ENCODE peak calls at places on chromosomes 4 and X, in ten cellular contexts. One of them, this sample, is unnamed.

GRCh38 chr4:132276185-132276584 is 872.9 kb upstream of the PCDH10 start:
- DNase-seq in T-helper 17 cell: no peak
- DNase-seq in A172: no peak
- DNase-seq in AG08396: no peak
- DNase-seq in myocyte: no peak
- DNase-seq in fibroblast of the conjunctiva: no peak
- DNase-seq in psoas muscle: no peak
- DNase-seq in activated CD4-positive, alpha-beta T cell treated with anti-CD3 and anti-CD28 coated beads, Interleukin-2, amount 50 U/mL, for 1 hour: no peak
- DNase-seq in HL-60: no peak
- DNase-seq in KBM-7: no peak
- DNase-seq in this sample: no peak

GRCh38 chr4:117466388-117466787 is 381.0 kb upstream of the TRAM1L1 start:
- DNase-seq in T-helper 17 cell: no peak
- DNase-seq in A172: no peak
- DNase-seq in AG08396: no peak
- DNase-seq in myocyte: no peak
- DNase-seq in fibroblast of the conjunctiva: no peak
- DNase-seq in psoas muscle: no peak
- DNase-seq in activated CD4-positive, alpha-beta T cell treated with anti-CD3 and anti-CD28 coated beads, Interleukin-2, amount 50 U/mL, for 1 hour: no peak
- DNase-seq in HL-60: no peak
- DNase-seq in KBM-7: no peak
- DNase-seq in this sample: no peak

GRCh38 chrX:107731831-107732502 is 43.6 kb downstream of the TSC22D3 start:
- DNase-seq in T-helper 17 cell: no peak
- DNase-seq in A172: peak
- DNase-seq in AG08396: peak
- DNase-seq in myocyte: peak
- DNase-seq in fibroblast of the conjunctiva: peak
- DNase-seq in psoas muscle: peak
- DNase-seq in activated CD4-positive, alpha-beta T cell treated with anti-CD3 and anti-CD28 coated beads, Interleukin-2, amount 50 U/mL, for 1 hour: no peak
- DNase-seq in HL-60: no peak
- DNase-seq in KBM-7: peak
- DNase-seq in this sample: peak

GRCh38 chrX:101619336-101619735 is 1.5 kb upstream of the ARMCX6 start:
- DNase-seq in T-helper 17 cell: no peak
- DNase-seq in A172: no peak
- DNase-seq in AG08396: no peak
- DNase-seq in myocyte: peak
- DNase-seq in fibroblast of the conjunctiva: no peak
- DNase-seq in psoas muscle: no peak
- DNase-seq in activated CD4-positive, alpha-beta T cell treated with anti-CD3 and anti-CD28 coated beads, Interleukin-2, amount 50 U/mL, for 1 hour: no peak
- DNase-seq in HL-60: no peak
- DNase-seq in KBM-7: peak
- DNase-seq in this sample: no peak

GRCh38 chrX:12886545-12886944 is 19.7 kb downstream of the TLR7 start:
- DNase-seq in T-helper 17 cell: no peak
- DNase-seq in A172: no peak
- DNase-seq in AG08396: no peak
- DNase-seq in myocyte: no peak
- DNase-seq in fibroblast of the conjunctiva: no peak
- DNase-seq in psoas muscle: no peak
- DNase-seq in activated CD4-positive, alpha-beta T cell treated with anti-CD3 and anti-CD28 coated beads, Interleukin-2, amount 50 U/mL, for 1 hour: no peak
- DNase-seq in HL-60: no peak
- DNase-seq in KBM-7: no peak
- DNase-seq in this sample: no peak

GRCh38 chr4:73599182-73599581 is 21.1 kb downstream of the RASSF6 start:
- DNase-seq in T-helper 17 cell: no peak
- DNase-seq in A172: peak
- DNase-seq in AG08396: peak
- DNase-seq in myocyte: peak
- DNase-seq in fibroblast of the conjunctiva: no peak
- DNase-seq in psoas muscle: no peak
- DNase-seq in activated CD4-positive, alpha-beta T cell treated with anti-CD3 and anti-CD28 coated beads, Interleukin-2, amount 50 U/mL, for 1 hour: no peak
- DNase-seq in HL-60: no peak
- DNase-seq in KBM-7: no peak
- DNase-seq in this sample: no peak

GRCh38 chrX:153520286-153520917 is 3.0 kb downstream of the ATP2B3 start:
- DNase-seq in T-helper 17 cell: no peak
- DNase-seq in A172: no peak
- DNase-seq in AG08396: no peak
- DNase-seq in myocyte: no peak
- DNase-seq in fibroblast of the conjunctiva: no peak
- DNase-seq in psoas muscle: no peak
- DNase-seq in activated CD4-positive, alpha-beta T cell treated with anti-CD3 and anti-CD28 coated beads, Interleukin-2, amount 50 U/mL, for 1 hour: no peak
- DNase-seq in HL-60: no peak
- DNase-seq in KBM-7: no peak
- DNase-seq in this sample: no peak

GRCh38 chr4:23934915-23935314 is 45.1 kb upstream of the PPARGC1A start:
- DNase-seq in T-helper 17 cell: no peak
- DNase-seq in A172: peak
- DNase-seq in AG08396: peak
- DNase-seq in myocyte: peak
- DNase-seq in fibroblast of the conjunctiva: peak
- DNase-seq in psoas muscle: peak
- DNase-seq in activated CD4-positive, alpha-beta T cell treated with anti-CD3 and anti-CD28 coated beads, Interleukin-2, amount 50 U/mL, for 1 hour: no peak
- DNase-seq in HL-60: no peak
- DNase-seq in KBM-7: no peak
- DNase-seq in this sample: peak

GRCh38 chr4:1244081-1244977 is 4.6 kb downstream of the CTBP1 start:
- DNase-seq in T-helper 17 cell: no peak
- DNase-seq in A172: no peak
- DNase-seq in AG08396: peak
- DNase-seq in myocyte: no peak
- DNase-seq in fibroblast of the conjunctiva: no peak
- DNase-seq in psoas muscle: peak
- DNase-seq in activated CD4-positive, alpha-beta T cell treated with anti-CD3 and anti-CD28 coated beads, Interleukin-2, amount 50 U/mL, for 1 hour: no peak
- DNase-seq in HL-60: no peak
- DNase-seq in KBM-7: no peak
- DNase-seq in this sample: peak

GRCh38 chr4:150354214-150354796 is 227.6 kb upstream of the MAB21L2 start:
- DNase-seq in T-helper 17 cell: no peak
- DNase-seq in A172: no peak
- DNase-seq in AG08396: no peak
- DNase-seq in myocyte: no peak
- DNase-seq in fibroblast of the conjunctiva: no peak
- DNase-seq in psoas muscle: no peak
- DNase-seq in activated CD4-positive, alpha-beta T cell treated with anti-CD3 and anti-CD28 coated beads, Interleukin-2, amount 50 U/mL, for 1 hour: no peak
- DNase-seq in HL-60: no peak
- DNase-seq in KBM-7: no peak
- DNase-seq in this sample: no peak

GRCh38 chr4:121785479-121785878 is 15.6 kb upstream of the EXOSC9 start:
- DNase-seq in T-helper 17 cell: no peak
- DNase-seq in A172: peak
- DNase-seq in AG08396: no peak
- DNase-seq in myocyte: peak
- DNase-seq in fibroblast of the conjunctiva: peak
- DNase-seq in psoas muscle: no peak
- DNase-seq in activated CD4-positive, alpha-beta T cell treated with anti-CD3 and anti-CD28 coated beads, Interleukin-2, amount 50 U/mL, for 1 hour: no peak
- DNase-seq in HL-60: no peak
- DNase-seq in KBM-7: no peak
- DNase-seq in this sample: peak

GRCh38 chrX:42755820-42756219 is 22.1 kb downstream of the PPP1R2C start:
- DNase-seq in T-helper 17 cell: no peak
- DNase-seq in A172: peak
- DNase-seq in AG08396: peak
- DNase-seq in myocyte: peak
- DNase-seq in fibroblast of the conjunctiva: peak
- DNase-seq in psoas muscle: peak
- DNase-seq in activated CD4-positive, alpha-beta T cell treated with anti-CD3 and anti-CD28 coated beads, Interleukin-2, amount 50 U/mL, for 1 hour: no peak
- DNase-seq in HL-60: no peak
- DNase-seq in KBM-7: no peak
- DNase-seq in this sample: peak

GRCh38 chr4:67700119-67700873 is 659 bp downstream of the UBA6 start:
- DNase-seq in T-helper 17 cell: no peak
- DNase-seq in A172: no peak
- DNase-seq in AG08396: peak
- DNase-seq in myocyte: peak
- DNase-seq in fibroblast of the conjunctiva: no peak
- DNase-seq in psoas muscle: no peak
- DNase-seq in activated CD4-positive, alpha-beta T cell treated with anti-CD3 and anti-CD28 coated beads, Interleukin-2, amount 50 U/mL, for 1 hour: no peak
- DNase-seq in HL-60: no peak
- DNase-seq in KBM-7: no peak
- DNase-seq in this sample: no peak

GRCh38 chr4:79621061-79621460 is 213.0 kb upstream of the GK2 start:
- DNase-seq in T-helper 17 cell: no peak
- DNase-seq in A172: no peak
- DNase-seq in AG08396: no peak
- DNase-seq in myocyte: no peak
- DNase-seq in fibroblast of the conjunctiva: no peak
- DNase-seq in psoas muscle: no peak
- DNase-seq in activated CD4-positive, alpha-beta T cell treated with anti-CD3 and anti-CD28 coated beads, Interleukin-2, amount 50 U/mL, for 1 hour: no peak
- DNase-seq in HL-60: no peak
- DNase-seq in KBM-7: no peak
- DNase-seq in this sample: no peak

GRCh38 chrX:69493193-69493592 is 10.9 kb upstream of the NALF2 start:
- DNase-seq in T-helper 17 cell: no peak
- DNase-seq in A172: no peak
- DNase-seq in AG08396: no peak
- DNase-seq in myocyte: no peak
- DNase-seq in fibroblast of the conjunctiva: no peak
- DNase-seq in psoas muscle: no peak
- DNase-seq in activated CD4-positive, alpha-beta T cell treated with anti-CD3 and anti-CD28 coated beads, Interleukin-2, amount 50 U/mL, for 1 hour: peak
- DNase-seq in HL-60: no peak
- DNase-seq in KBM-7: peak
- DNase-seq in this sample: no peak